ENCODE peak calls at places on chromosome 9, in six cellular contexts. L, T, R, K, Z and U are unnamed samples.

GRCh38 chr9:116232425-116233159 is 79.0 kb downstream of the PAPPA start:
- DNase-seq in L (no peak), T (no peak), R (no peak), Z (no peak), K (no peak), U (no peak)

GRCh38 chr9:98958271-98958989 is 14.7 kb downstream of the COL15A1 start:
- DNase-seq in Z (no peak), T (no peak), R (no peak), K (peak; percentile 94), L (peak; percentile 99), U (no peak)

GRCh38 chr9:127651697-127652610 is 39.9 kb downstream of the STXBP1 start:
- DNase-seq in T (no peak), R (no peak), K (no peak), Z (no peak), L (no peak), U (no peak)

GRCh38 chr9:104993291-104993963 is 65.5 kb upstream of the ABCA1 start:
- DNase-seq in R (no peak), Z (peak; percentile 63), T (peak; percentile 52), L (peak; percentile 33), K (no peak), U (no peak)

GRCh38 chr9:70256123-70256551 is 2.6 kb upstream of the SMC5 start:
- DNase-seq in Z (no peak), R (no peak), K (peak; percentile 61), L (no peak), T (no peak), U (no peak)

GRCh38 chr9:93679536-93680444 is 103.4 kb downstream of the PHF2 start:
- DNase-seq in L (no peak), Z (no peak), R (no peak), K (no peak), T (peak; percentile 43), U (no peak)

GRCh38 chr9:123425836-123426365 is 69.9 kb downstream of the CRB2 start:
- DNase-seq in L (no peak), Z (no peak), K (no peak), T (peak; percentile 19), R (no peak), U (no peak)

GRCh38 chr9:98215821-98216220 is 23.4 kb upstream of the CORO2A start:
- DNase-seq in R (no peak), T (no peak), Z (no peak), L (no peak), K (no peak), U (peak; percentile 12)

GRCh38 chr9:98851730-98852462 is 44.4 kb downstream of the GALNT12 start:
- DNase-seq in L (no peak), K (no peak), Z (no peak), T (peak; percentile 12), R (no peak), U (no peak)

GRCh38 chr9:97312101-97312500 is 4.6 kb downstream of the CCDC180 start:
- DNase-seq in Z (no peak), T (no peak), K (no peak), L (no peak), R (no peak), U (no peak)

GRCh38 chr9:33734911-33735310 is 60.5 kb upstream of the PRSS3 start:
- DNase-seq in Z (peak; percentile 37), L (no peak), R (no peak), T (no peak), K (no peak), U (no peak)

GRCh38 chr9:32128546-32128945 is 255.9 kb upstream of the ACO1 start:
- DNase-seq in R (no peak), K (no peak), L (no peak), T (no peak), Z (no peak), U (no peak)

GRCh38 chr9:80158150-80158549 is 586.4 kb downstream of the TLE4 start:
- DNase-seq in K (no peak), T (no peak), R (no peak), L (no peak), Z (no peak), U (no peak)

GRCh38 chr9:113580954-113581311 is 117.4 kb downstream of the RGS3 start:
- DNase-seq in Z (no peak), L (no peak), T (no peak), K (no peak), R (no peak), U (no peak)

GRCh38 chr9:127806871-127807270 is 4.2 kb downstream of the FPGS start:
- DNase-seq in Z (no peak), K (no peak), L (no peak), T (no peak), R (no peak), U (no peak)

GRCh38 chr9:91939953-91940352 is 10.1 kb downstream of the ROR2 start:
- DNase-seq in R (no peak), Z (no peak), L (no peak), K (no peak), T (no peak), U (no peak)

GRCh38 chr9:94511134-94511942 is 43.5 kb upstream of the PCAT7 start:
- DNase-seq in T (no peak), L (no peak), R (no peak), K (no peak), Z (no peak), U (no peak)

GRCh38 chr9:129483467-129484324 is 137.2 kb downstream of the C9orf50 start:
- DNase-seq in K (no peak), T (peak; percentile 87), R (no peak), Z (peak; percentile 83), L (peak; percentile 61), U (peak; percentile 64)

GRCh38 chr9:133629221-133630110 is 6.7 kb upstream of the DBH start:
- DNase-seq in Z (no peak), K (no peak), L (no peak), R (no peak), T (no peak), U (no peak)

GRCh38 chr9:108511200-108511756 is 344.5 kb downstream of the ACTL7B start:
- DNase-seq in T (no peak), K (peak; percentile 24), L (peak; percentile 37), R (no peak), Z (no peak), U (no peak)

GRCh38 chr9:124008307-124008854 is 3.2 kb upstream of the LHX2 start:
- DNase-seq in T (no peak), Z (no peak), L (no peak), K (no peak), R (no peak), U (no peak)

GRCh38 chr9:134204991-134205578 is 40.7 kb upstream of the RNU6ATAC start:
- DNase-seq in Z (no peak), R (no peak), L (no peak), T (no peak), K (no peak), U (no peak)

GRCh38 chr9:76562511-76562911 is 103.5 kb downstream of the GCNT1 start:
- DNase-seq in L (peak; percentile 44), T (no peak), Z (no peak), R (peak; percentile 46), K (no peak), U (no peak)

GRCh38 chr9:76664120-76664519 is 100.1 kb upstream of the PCA3 start:
- DNase-seq in Z (no peak), L (no peak), R (no peak), K (no peak), T (no peak), U (no peak)

GRCh38 chr9:132066057-132066456 is 13.6 kb downstream of the MED27 start:
- DNase-seq in K (no peak), L (no peak), T (no peak), Z (no peak), R (no peak), U (no peak)

GRCh38 chr9:34216325-34216724 is 37.5 kb downstream of the UBAP1 start:
- DNase-seq in L (no peak), R (no peak), K (no peak), Z (no peak), T (no peak), U (no peak)

GRCh38 chr9:107489144-107489673 is 360 bp downstream of the KLF4 start:
- DNase-seq in L (no peak), R (no peak), Z (peak; percentile 31), T (no peak), K (no peak), U (no peak)

GRCh38 chr9:98927724-98928123 is 16.0 kb upstream of the COL15A1 start:
- DNase-seq in T (no peak), L (no peak), K (no peak), R (no peak), Z (no peak), U (no peak)

DNA sequence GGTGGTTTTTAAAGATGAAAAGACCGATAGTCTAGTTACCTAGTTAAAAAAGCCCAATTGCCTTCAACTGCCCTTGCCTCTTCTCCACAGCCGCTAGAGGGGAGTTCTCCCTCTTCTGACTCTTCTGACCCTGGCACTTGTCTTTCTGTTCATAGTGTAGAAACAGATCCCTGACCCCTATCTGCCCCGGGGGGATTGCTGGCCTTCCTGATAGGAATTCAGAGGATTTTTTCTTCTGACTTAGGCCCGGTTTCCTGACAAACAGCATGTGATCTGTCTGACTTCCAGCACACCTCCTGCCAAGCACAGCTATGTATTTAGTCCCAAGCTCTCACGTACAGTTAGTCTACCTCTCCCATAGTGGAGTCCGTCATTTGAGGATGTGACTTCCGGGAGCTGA is 5.0 kb upstream of the TMEM268 start:
- DNase-seq in K (no peak), T (no peak), R (no peak), L (no peak), Z (no peak), U (no peak)
- TF ChIP-seq CTCF in K (no peak), T (no peak), R (no peak), L (no peak), Z (no peak), U (no peak)

DNA sequence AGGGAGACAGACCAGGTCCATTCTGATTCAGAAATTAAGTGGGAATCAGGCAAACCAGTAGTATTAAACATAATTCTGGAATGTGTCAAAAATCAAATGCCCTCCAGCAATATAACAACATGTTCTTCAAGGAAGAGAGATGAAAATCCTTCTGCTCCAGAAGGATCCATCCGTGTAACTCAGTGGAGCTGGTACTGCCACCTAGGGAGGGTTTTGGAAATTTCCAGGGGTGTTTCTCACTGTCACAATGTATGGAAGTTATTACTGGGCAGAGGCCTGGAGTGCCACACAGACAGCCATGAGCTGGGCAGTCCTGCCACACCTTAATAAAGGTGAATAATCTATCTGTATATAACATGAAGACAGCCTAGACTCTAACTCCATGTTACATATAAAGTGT is 87.5 kb downstream of the TTLL11 start:
- DNase-seq in R (no peak), T (no peak), L (no peak), Z (no peak), K (no peak), U (peak; percentile 44)
- TF ChIP-seq CTCF in R (no peak), T (no peak), L (peak; percentile 64), Z (peak; percentile 26), K (peak; percentile 60), U (peak; percentile 22)

DNA sequence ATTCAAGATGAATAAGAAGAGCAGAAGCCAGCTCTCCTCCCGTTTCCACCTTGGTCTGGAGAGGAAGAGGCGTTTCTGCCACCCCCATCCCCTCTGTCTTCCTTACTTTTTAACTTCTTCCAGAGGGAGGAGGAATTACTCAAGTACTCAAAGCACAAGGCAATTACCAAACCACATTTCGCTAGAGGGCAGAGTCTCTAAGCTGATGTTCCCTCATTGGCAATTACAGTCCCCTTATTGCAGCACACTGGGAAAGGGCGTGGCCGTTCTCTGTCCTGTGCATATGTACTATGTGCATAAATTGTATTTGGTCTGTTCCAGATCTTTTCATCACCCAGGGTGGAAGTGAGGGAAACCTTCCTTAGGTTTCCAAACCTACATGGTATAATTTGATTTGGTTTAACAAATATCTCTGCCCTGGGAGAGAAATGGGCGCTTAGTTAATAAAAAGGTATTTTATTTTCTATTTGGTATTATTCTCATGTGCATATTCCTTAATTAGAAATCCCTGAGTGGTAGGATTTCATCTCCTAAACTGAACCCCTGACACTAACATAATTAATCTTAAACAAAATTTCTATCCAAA is 29.8 kb upstream of the ALDOB start:
- DNase-seq in R (no peak), Z (peak; percentile 84), T (no peak), L (peak; percentile 46), K (no peak), U (peak; percentile 53)
- TF ChIP-seq CTCF in R (no peak), Z (peak; percentile 38), T (peak; percentile 9), L (peak; percentile 73), K (peak; percentile 51), U (no peak)

GRCh38 chr9:18824095-18824666 is 208.8 kb downstream of the SAXO1 start:
- DNase-seq in Z (peak; percentile 17), K (no peak), R (no peak), T (no peak), L (no peak), U (no peak)
- TF ChIP-seq CTCF in Z (peak; percentile 40), K (peak; percentile 37), R (peak; percentile 9), T (no peak), L (peak; percentile 40), U (no peak)